ENCODE peak calls at places on chromosome 1, in nine cellular contexts. One of them, this sample, is unnamed.
A peak's percentile ranks its signal among the peaks of the same experiment; 100 is the strongest.

GRCh38 chr1:76862447-76862846 is 4.8 kb upstream of the ST6GALNAC5 start:
- DNase-seq in left colon: no peak
- DNase-seq in H54: peak; percentile 67
- DNase-seq in ELF-1: no peak
- DNase-seq in head of caudate nucleus: no peak
- DNase-seq in cerebellar cortex: no peak
- DNase-seq in NCI-H1092: no peak
- DNase-seq in H7: no peak
- DNase-seq in mucosa of gallbladder: no peak
- DNase-seq in this sample: no peak

GRCh38 chr1:161763522-161764098 is 2.5 kb upstream of the ATF6 start:
- DNase-seq in left colon: no peak
- DNase-seq in NCI-H1092: no peak
- DNase-seq in ELF-1: peak; percentile 33
- DNase-seq in mucosa of gallbladder: no peak
- DNase-seq in H54: no peak
- DNase-seq in head of caudate nucleus: no peak
- DNase-seq in cerebellar cortex: peak; percentile 35
- DNase-seq in H7: peak; percentile 53
- DNase-seq in this sample: no peak

GRCh38 chr1:23592209-23592905 is 33.1 kb upstream of the ID3 start:
- DNase-seq in NCI-H1092: no peak
- DNase-seq in head of caudate nucleus: no peak
- DNase-seq in mucosa of gallbladder: no peak
- DNase-seq in H7: no peak
- DNase-seq in ELF-1: no peak
- DNase-seq in cerebellar cortex: no peak
- DNase-seq in H54: no peak
- DNase-seq in left colon: no peak
- DNase-seq in this sample: no peak

GRCh38 chr1:119006406-119007279 is 18.5 kb upstream of the TBX15 start:
- DNase-seq in ELF-1: peak; percentile 47
- DNase-seq in left colon: no peak
- DNase-seq in head of caudate nucleus: no peak
- DNase-seq in NCI-H1092: no peak
- DNase-seq in H7: peak; percentile 82
- DNase-seq in mucosa of gallbladder: no peak
- DNase-seq in H54: no peak
- DNase-seq in cerebellar cortex: no peak
- DNase-seq in this sample: no peak

GRCh38 chr1:209607102-209607794 is 23.7 kb downstream of the CAMK1G start:
- DNase-seq in NCI-H1092: no peak
- DNase-seq in head of caudate nucleus: no peak
- DNase-seq in ELF-1: no peak
- DNase-seq in H54: peak; percentile 55
- DNase-seq in left colon: no peak
- DNase-seq in cerebellar cortex: no peak
- DNase-seq in mucosa of gallbladder: no peak
- DNase-seq in H7: no peak
- DNase-seq in this sample: no peak

GRCh38 chr1:55547441-55547840 is 332.3 kb upstream of the USP24 start:
- DNase-seq in head of caudate nucleus: no peak
- DNase-seq in left colon: no peak
- DNase-seq in cerebellar cortex: no peak
- DNase-seq in NCI-H1092: no peak
- DNase-seq in ELF-1: no peak
- DNase-seq in H7: no peak
- DNase-seq in mucosa of gallbladder: no peak
- DNase-seq in H54: no peak
- DNase-seq in this sample: no peak

GRCh38 chr1:152630596-152630995 is 7.7 kb upstream of the LCE3A start:
- DNase-seq in cerebellar cortex: no peak
- DNase-seq in ELF-1: no peak
- DNase-seq in head of caudate nucleus: no peak
- DNase-seq in H54: no peak
- DNase-seq in NCI-H1092: no peak
- DNase-seq in H7: no peak
- DNase-seq in left colon: no peak
- DNase-seq in mucosa of gallbladder: no peak
- DNase-seq in this sample: no peak

GRCh38 chr1:57277681-57278080 is 146.2 kb downstream of the DAB1 start:
- DNase-seq in NCI-H1092: no peak
- DNase-seq in left colon: no peak
- DNase-seq in mucosa of gallbladder: no peak
- DNase-seq in ELF-1: no peak
- DNase-seq in H54: no peak
- DNase-seq in cerebellar cortex: no peak
- DNase-seq in head of caudate nucleus: no peak
- DNase-seq in H7: no peak
- DNase-seq in this sample: no peak

GRCh38 chr1:89169166-89169565 is 6.6 kb downstream of the GBP7 start:
- DNase-seq in cerebellar cortex: no peak
- DNase-seq in H54: no peak
- DNase-seq in left colon: no peak
- DNase-seq in mucosa of gallbladder: no peak
- DNase-seq in head of caudate nucleus: no peak
- DNase-seq in H7: no peak
- DNase-seq in NCI-H1092: no peak
- DNase-seq in ELF-1: no peak
- DNase-seq in this sample: no peak